ENCODE peak calls at places on chromosomes 11 and 22, in four cellular contexts. W is GM12878, N is HepG2, X is H1. S is an unnamed sample. For H3K9me3 and H3K4me1, the result is how much of the 10 kb centered on the place peaks cover.

GRCh38 chr11:109785714-109786113 is 307.5 kb upstream of the ZC3H12C start:
- DNase-seq in X (no peak), N (no peak), W (no peak), S (no peak)

GRCh38 chr11:74320538-74320937 is 9.1 kb upstream of the P4HA3 start:
- DNase-seq in X (no peak), W (no peak), N (no peak), S (no peak)

GRCh38 chr11:34425863-34426262 is 12.9 kb upstream of the CAT start:
- DNase-seq in X (no peak), W (no peak), N (no peak), S (no peak)

GRCh38 chr11:65915101-65915820 is 3.6 kb downstream of the C11orf68 start:
- DNase-seq in W (no peak), X (no peak), N (no peak), S (no peak)

GRCh38 chr11:1303196-1303821 is 6.1 kb downstream of the TOLLIP start:
- DNase-seq in X (no peak), W (no peak), N (no peak), S (no peak)

GRCh38 chr11:69721745-69722144 is 17.9 kb upstream of the FGF19 start:
- DNase-seq in X (no peak), N (no peak), W (no peak), S (no peak)

GRCh38 chr11:126637800-126638175 is 282.3 kb downstream of the ST3GAL4 start:
- DNase-seq in N (no peak), X (no peak), W (no peak), S (no peak)

GRCh38 chr22:31841029-31841827 is 87.4 kb downstream of the DEPDC5 start:
- DNase-seq in X (no peak), N (no peak), W (no peak), S (no peak)

GRCh38 chr22:40485813-40486610 is 115.6 kb downstream of the SGSM3 start:
- DNase-seq in X (no peak), W (no peak), N (no peak), S (no peak)

GRCh38 chr11:47234669-47235075 is 13.9 kb downstream of the ACP2 start:
- DNase-seq in W (no peak), X (no peak), N (no peak), S (no peak)

GRCh38 chr22:47396515-47396914 is 634.1 kb downstream of the TBC1D22A start:
- DNase-seq in X (no peak), N (no peak), W (no peak), S (no peak)
- H3K9me3 ChIP-seq in X (half or more), N (under half), W (under half), S (under half)

DNA sequence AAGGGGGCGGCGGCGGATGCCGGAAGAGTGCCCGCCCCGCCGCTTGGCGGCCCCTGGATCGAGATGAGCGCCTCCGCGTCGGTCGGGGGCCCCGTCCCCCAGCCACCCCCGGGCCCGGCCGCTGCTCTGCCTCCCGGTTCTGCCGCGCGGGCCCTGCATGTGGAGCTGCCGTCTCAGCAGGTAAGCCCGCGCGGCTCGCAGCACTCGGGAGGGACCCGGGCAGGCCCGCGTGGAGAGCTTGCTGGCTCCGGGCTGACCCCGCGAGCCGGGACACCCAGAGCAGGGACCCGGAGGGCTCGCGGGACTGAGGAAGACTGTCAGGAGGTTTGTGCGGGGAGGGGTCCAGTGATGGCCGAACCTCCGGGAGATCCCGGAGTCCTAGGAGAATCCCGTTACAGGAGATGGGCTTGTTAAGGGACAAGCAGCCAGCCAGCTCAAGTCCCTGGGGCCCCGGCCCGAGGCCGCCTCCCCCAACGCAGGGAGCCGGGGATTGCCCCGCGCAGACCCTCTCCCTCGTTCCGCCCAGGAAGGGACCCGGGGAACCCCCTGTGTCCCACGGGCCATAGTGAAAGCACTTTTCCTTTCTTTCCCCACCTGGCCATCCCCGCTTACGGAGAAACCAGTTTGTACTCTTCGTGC is 454 bp downstream of the UVRAG start:
- DNase-seq in W (no peak), N (no peak), X (no peak), S (no peak)
- TF ChIP-seq SUZ12 in W (no peak), N (no peak), X (no peak), S (no peak)

DNA sequence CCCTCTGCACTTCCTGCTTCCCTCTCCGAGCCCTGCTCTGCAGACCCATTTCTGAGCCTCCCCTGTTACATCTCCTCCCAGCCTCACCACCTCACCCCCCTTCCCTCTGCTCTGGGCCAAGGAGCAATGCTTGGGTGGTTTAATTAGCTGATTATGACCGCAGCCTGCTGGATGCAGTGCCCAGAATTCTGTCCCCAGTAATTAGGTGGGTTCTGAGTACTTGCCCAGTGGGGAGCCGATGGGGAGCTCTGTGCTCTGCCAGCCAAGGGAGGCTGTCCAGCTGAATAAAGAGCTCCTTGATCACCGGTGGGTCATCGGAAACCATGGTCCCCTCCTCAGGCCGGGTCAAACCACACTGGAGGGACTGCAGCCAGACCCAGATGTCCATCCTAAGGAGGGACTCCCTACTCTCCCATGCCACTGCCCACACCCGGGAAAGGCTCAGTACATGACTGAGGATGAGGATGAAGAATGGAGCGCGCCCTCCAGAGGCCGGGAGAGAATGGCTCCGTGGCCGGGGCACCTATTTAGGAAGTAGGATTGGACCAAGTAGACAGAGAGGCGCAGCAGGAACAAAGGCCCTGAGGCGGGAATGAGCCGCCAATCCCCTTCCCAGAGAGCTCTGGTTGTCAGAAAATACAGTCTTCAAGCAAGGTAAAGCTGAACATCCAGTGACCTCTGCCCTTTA is 9.1 kb downstream of the ARRB1 start:
- DNase-seq in N (no peak), W (no peak), X (no peak), S (no peak)
- H3K4me1 ChIP-seq in N (half or more), W (half or more), X (under half), S (half or more)

GRCh38 chr11:83035070-83035854 is 36.4 kb downstream of the RAB30 start:
- DNase-seq in W (no peak), X (no peak), N (no peak), S (no peak)

GRCh38 chr11:83036701-83037100 is 35.0 kb downstream of the RAB30 start:
- DNase-seq in W (no peak), X (no peak), N (no peak), S (no peak)

GRCh38 chr11:83037877-83038276 is 33.8 kb downstream of the RAB30 start:
- DNase-seq in X (no peak), N (no peak), W (no peak), S (no peak)

GRCh38 chr11:83042966-83043711 is 28.6 kb downstream of the RAB30 start:
- DNase-seq in X (no peak), W (no peak), N (no peak), S (no peak)

GRCh38 chr11:83039566-83039965 is 32.1 kb downstream of the RAB30 start:
- DNase-seq in W (no peak), X (no peak), N (no peak), S (no peak)
- H3K9me3 ChIP-seq in W (under half), X (under half), N (under half), S (under half)

DNA sequence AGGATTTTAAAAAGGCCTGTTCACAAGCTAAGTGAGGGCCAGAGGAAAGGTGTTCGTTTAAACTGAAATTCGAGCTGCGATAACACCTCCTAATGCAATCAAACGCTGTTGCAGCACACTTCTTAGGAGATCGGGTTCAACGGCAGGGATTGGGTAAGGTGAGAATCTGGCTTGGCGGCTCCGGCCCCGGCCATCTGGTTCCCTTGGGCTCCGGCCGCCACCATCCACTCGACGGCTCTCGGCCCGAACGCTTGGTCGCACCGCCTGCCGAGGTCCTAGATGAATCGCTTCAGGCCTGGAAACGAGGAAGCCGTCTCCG is 449 bp downstream of the C11orf71 start:
- DNase-seq in N (peak), W (peak), X (no peak), S (peak)
- TF ChIP-seq SUZ12 in N (no peak), W (no peak), X (no peak), S (no peak)

S was measured in NT2/D1.